ENCODE peak calls at places on chromosomes 5 and 9, in seven cellular contexts. E, H, J, B, I, T and K are unnamed samples.

GRCh38 chr5:3694819-3695218 is 99.2 kb downstream of the IRX1 start:
- DNase-seq in B (no peak), T (no peak), J (no peak), H (no peak), I (no peak), E (no peak), K (no peak)

GRCh38 chr5:118989816-118990215 is 1.5 kb upstream of the DTWD2 start:
- DNase-seq in H (no peak), B (no peak), I (no peak), E (no peak), J (no peak), T (no peak), K (no peak)

GRCh38 chr5:32679218-32679617 is 31.9 kb upstream of the NPR3 start:
- DNase-seq in T (no peak), B (peak; percentile 3), I (no peak), E (peak; percentile 48), H (no peak), J (no peak), K (no peak)

GRCh38 chr9:88387733-88388202 is 476 bp upstream of the SPIN1 start:
- DNase-seq in T (peak; percentile 69), H (peak; percentile 84), E (peak; percentile 52), I (peak; percentile 32), B (peak; percentile 55), J (no peak), K (no peak)

GRCh38 chr9:16341176-16341575 is 529.3 kb downstream of the BNC2 start:
- DNase-seq in B (peak; percentile 29), E (peak; percentile 49), H (no peak), T (no peak), J (no peak), I (no peak), K (no peak)

GRCh38 chr9:116027096-116027495 is 126.5 kb upstream of the PAPPA start:
- DNase-seq in J (no peak), E (peak; percentile 45), I (no peak), H (no peak), T (no peak), B (peak; percentile 39), K (no peak)

GRCh38 chr5:71932131-71932635 is 175.1 kb upstream of the MAP1B start:
- DNase-seq in T (no peak), J (no peak), I (no peak), B (peak; percentile 21), E (peak; percentile 4), H (no peak), K (peak; percentile 2)

GRCh38 chr5:111779260-111780254 is 22.6 kb upstream of the NREP start:
- DNase-seq in E (peak; percentile 39), J (no peak), H (no peak), T (no peak), B (peak; percentile 44), I (no peak), K (no peak)

GRCh38 chr5:88944751-88945507 is 61.9 kb upstream of the MEF2C start:
- DNase-seq in B (peak; percentile 18), T (no peak), J (no peak), I (no peak), H (no peak), E (peak; percentile 49), K (no peak)

GRCh38 chr9:76787677-76788076 is 23.4 kb downstream of the PCA3 start:
- DNase-seq in E (no peak), H (no peak), I (no peak), B (no peak), J (no peak), T (no peak), K (no peak)

GRCh38 chr5:40784027-40784653 is 14.0 kb downstream of the PRKAA1 start:
- DNase-seq in T (no peak), E (no peak), J (no peak), B (no peak), I (no peak), H (no peak), K (no peak)

GRCh38 chr5:179413086-179413690 is 67.9 kb upstream of the ADAMTS2 start:
- DNase-seq in H (no peak), E (no peak), I (no peak), T (no peak), B (no peak), J (no peak), K (no peak)

GRCh38 chr5:174139623-174140022 is 94.1 kb downstream of the NSG2 start:
- DNase-seq in I (no peak), T (no peak), E (no peak), B (no peak), H (no peak), J (no peak), K (no peak)

GRCh38 chr5:1208743-1209551 is 7.6 kb downstream of the SLC6A19 start:
- DNase-seq in J (no peak), E (no peak), T (peak; percentile 41), B (peak; percentile 10), H (peak; percentile 53), I (no peak), K (no peak)

GRCh38 chr5:38607396-38607795 is 51.0 kb upstream of the LIFR start:
- DNase-seq in J (no peak), E (peak; percentile 97), H (no peak), B (peak; percentile 97), I (no peak), T (no peak), K (peak; percentile 85)

GRCh38 chr5:67414712-67415111 is 218.1 kb upstream of the CD180 start:
- DNase-seq in I (no peak), T (no peak), H (no peak), E (peak; percentile 13), B (peak; percentile 64), J (no peak), K (no peak)

GRCh38 chr9:128412120-128412790 is 8.4 kb upstream of the CERCAM start:
- DNase-seq in B (peak; percentile 51), I (peak; percentile 31), T (peak; percentile 58), E (peak; percentile 31), H (no peak), J (peak; percentile 27), K (no peak)

GRCh38 chr9:25964239-25964638 is 286.0 kb upstream of the TUSC1 start:
- DNase-seq in J (no peak), I (no peak), E (peak; percentile 82), H (no peak), T (no peak), B (peak; percentile 85), K (peak; percentile 21)

GRCh38 chr5:141855265-141856029 is 22.8 kb downstream of the PCDH1 start:
- DNase-seq in I (peak; percentile 60), E (no peak), H (no peak), B (no peak), T (no peak), J (no peak), K (no peak)

GRCh38 chr9:133883356-133883755 is 108.8 kb downstream of the VAV2 start:
- DNase-seq in E (no peak), I (no peak), H (no peak), T (no peak), B (no peak), J (no peak), K (no peak)

GRCh38 chr9:7862170-7862569 is 62.6 kb upstream of the DMAC1 start:
- DNase-seq in J (no peak), H (no peak), B (no peak), T (no peak), E (no peak), I (no peak), K (no peak)

GRCh38 chr9:37909326-37909725 is 5.4 kb upstream of the SLC25A51 start:
- DNase-seq in H (no peak), J (no peak), B (no peak), I (no peak), E (no peak), T (no peak), K (no peak)

GRCh38 chr9:88179080-88179521 is 40.8 kb upstream of the SPATA31C2 start:
- DNase-seq in J (no peak), E (no peak), B (no peak), H (no peak), I (peak; percentile 18), T (peak; percentile 52), K (no peak)

GRCh38 chr5:153425914-153426313 is 64.6 kb upstream of the GRIA1 start:
- DNase-seq in H (no peak), E (no peak), I (no peak), B (no peak), T (no peak), J (no peak), K (no peak)
- TF ChIP-seq CTCF in H (no peak), E (no peak), I (no peak), B (peak; percentile 4), T (no peak), J (no peak), K (peak; percentile 27)

GRCh38 chr9:137198051-137198747 is 2.3 kb downstream of the TPRN start:
- DNase-seq in E (no peak), I (no peak), J (no peak), B (no peak), T (peak; percentile 73), H (no peak), K (no peak)
- H3K4me3 ChIP-seq in E (no peak overlapping the region), I (peak overlapping the region; percentile 83), J (peak overlapping the region; percentile 17), B (no peak overlapping the region), T (peak overlapping the region; percentile 69), H (peak overlapping the region; percentile 48), K (no peak overlapping the region)

GRCh38 chr9:33170464-33171156 is 3.5 kb upstream of the B4GALT1 start:
- DNase-seq in B (no peak), J (no peak), E (no peak), T (peak; percentile 70), I (peak; percentile 68), H (no peak), K (no peak)
- TF ChIP-seq CTCF in B (peak; percentile 8), J (peak; percentile 16), E (peak; percentile 39), T (peak; percentile 54), I (peak; percentile 64), H (no peak), K (peak; percentile 49)

GRCh38 chr5:171842006-171842776 is 56.6 kb downstream of the SMIM23 start:
- DNase-seq in T (no peak), I (no peak), H (no peak), E (no peak), J (no peak), B (no peak), K (no peak)
- H3K4me3 ChIP-seq in T (peak overlapping the region; percentile 10), I (peak overlapping the region; percentile 41), H (no peak overlapping the region), E (no peak overlapping the region), J (no peak overlapping the region), B (no peak overlapping the region), K (no peak overlapping the region)

GRCh38 chr9:124066783-124067563 is 55.4 kb downstream of the LHX2 start:
- DNase-seq in J (no peak), B (no peak), T (no peak), E (no peak), I (no peak), H (no peak), K (no peak)

GRCh38 chr9:124060844-124061605 is 49.5 kb downstream of the LHX2 start:
- DNase-seq in T (no peak), I (no peak), H (no peak), B (no peak), E (no peak), J (no peak), K (no peak)

GRCh38 chr9:124062172-124062571 is 50.6 kb downstream of the LHX2 start:
- DNase-seq in B (no peak), T (no peak), H (no peak), E (no peak), I (no peak), J (no peak), K (no peak)
- TF ChIP-seq CTCF in B (peak; percentile 27), T (no peak), H (no peak), E (no peak), I (no peak), J (no peak), K (peak; percentile 10)

GRCh38 chr5:122967625-122968024 is 68.9 kb downstream of the PPIC start:
- DNase-seq in J (no peak), I (no peak), E (no peak), T (no peak), H (no peak), B (no peak), K (peak; percentile 48)
- H3K4me3 ChIP-seq in J (no peak overlapping the region), I (no peak overlapping the region), E (no peak overlapping the region), T (no peak overlapping the region), H (no peak overlapping the region), B (no peak overlapping the region), K (no peak overlapping the region)

GRCh38 chr5:172984244-172984953 is 828 bp downstream of the ATP6V0E1 start:
- DNase-seq in E (peak; percentile 92), T (peak; percentile 85), J (peak; percentile 56), I (peak; percentile 50), B (peak; percentile 92), H (peak; percentile 70), K (peak; percentile 56)
- TF ChIP-seq CTCF in E (peak; percentile 66), T (peak; percentile 50), J (no peak), I (peak; percentile 43), B (peak; percentile 70), H (no peak), K (peak; percentile 70)